ENCODE peak calls at places on chromosomes 3 and 15, in six cellular contexts. C, A, Y, K, O and G are unnamed samples. For H3K9me3, the result is how much of the 10 kb centered on the place peaks cover.

GRCh38 chr15:81752149-81752942 is 293.5 kb downstream of the MEX3B start:
- DNase-seq in C (no peak), A (peak), Y (peak), K (peak), O (peak), G (peak)

GRCh38 chr3:139689122-139689521 is 11.3 kb upstream of the NMNAT3 start:
- DNase-seq in C (no peak), A (no peak), Y (no peak), K (no peak), O (no peak), G (no peak)

GRCh38 chr3:169133178-169134161 is 530.0 kb downstream of the MECOM start:
- DNase-seq in C (no peak), A (no peak), Y (no peak), K (no peak), O (no peak), G (no peak)

GRCh38 chr3:12679468-12679867 is 15.6 kb upstream of the RAF1 start:
- DNase-seq in C (no peak), A (no peak), Y (no peak), K (no peak), O (peak), G (peak)

GRCh38 chr15:98855067-98855814 is 152.4 kb downstream of the PGPEP1L start:
- DNase-seq in C (no peak), A (no peak), Y (no peak), K (no peak), O (no peak), G (no peak)

GRCh38 chr3:120855665-120856437 is 52.2 kb upstream of the STXBP5L start:
- DNase-seq in C (no peak), A (peak), Y (peak), K (no peak), O (no peak), G (peak)

GRCh38 chr15:40192942-40193341 is 32.1 kb downstream of the BUB1B start:
- DNase-seq in C (no peak), A (no peak), Y (no peak), K (no peak), O (no peak), G (no peak)

GRCh38 chr15:69604050-69604378 is 151.4 kb downstream of the RPLP1 start:
- DNase-seq in C (no peak), A (no peak), Y (no peak), K (no peak), O (no peak), G (no peak)

GRCh38 chr3:105022813-105023212 is 343.9 kb upstream of the ALCAM start:
- DNase-seq in C (no peak), A (no peak), Y (no peak), K (no peak), O (no peak), G (no peak)

GRCh38 chr15:56964182-56964581 is 45.7 kb downstream of the TCF12 start:
- DNase-seq in C (no peak), A (no peak), Y (no peak), K (no peak), O (no peak), G (no peak)

GRCh38 chr3:158785972-158786371 is 15.9 kb upstream of the MFSD1 start:
- DNase-seq in C (no peak), A (no peak), Y (no peak), K (no peak), O (no peak), G (no peak)

GRCh38 chr15:101064795-101065569 is 145.8 kb downstream of the LRRK1 start:
- DNase-seq in C (peak), A (peak), Y (no peak), K (no peak), O (no peak), G (no peak)

GRCh38 chr3:181683563-181683962 is 28.2 kb upstream of the SOX2 start:
- DNase-seq in C (no peak), A (no peak), Y (no peak), K (no peak), O (no peak), G (no peak)

GRCh38 chr3:181040030-181040429 is 50.5 kb upstream of the DNAJC19 start:
- DNase-seq in C (no peak), A (no peak), Y (no peak), K (no peak), O (no peak), G (no peak)

GRCh38 chr3:65521032-65521431 is 517.7 kb downstream of the MAGI1 start:
- DNase-seq in C (no peak), A (no peak), Y (no peak), K (no peak), O (no peak), G (no peak)

GRCh38 chr3:58751235-58751634 is 84.7 kb upstream of the FAM3D start:
- DNase-seq in C (no peak), A (no peak), Y (no peak), K (no peak), O (no peak), G (no peak)

GRCh38 chr3:108190346-108190745 is 31.9 kb downstream of the IFT57 start:
- DNase-seq in C (no peak), A (no peak), Y (no peak), K (no peak), O (no peak), G (no peak)

GRCh38 chr3:27960133-27960532 is 238.0 kb upstream of the EOMES start:
- DNase-seq in C (no peak), A (no peak), Y (no peak), K (no peak), O (no peak), G (no peak)

GRCh38 chr3:160402249-160403027 is 3.0 kb downstream of the SMC4 start:
- DNase-seq in C (no peak), A (no peak), Y (no peak), K (no peak), O (no peak), G (no peak)

GRCh38 chr3:157335677-157336076 is 101.0 kb upstream of the PTX3 start:
- DNase-seq in C (no peak), A (no peak), Y (no peak), K (no peak), O (no peak), G (no peak)

GRCh38 chr15:40844543-40844981 is 714 bp downstream of the SPINT1 start:
- DNase-seq in C (peak), A (no peak), Y (no peak), K (no peak), O (no peak), G (peak)

GRCh38 chr3:19216669-19217337 is 68.5 kb downstream of the KCNH8 start:
- DNase-seq in C (no peak), A (no peak), Y (peak), K (peak), O (peak), G (peak)

GRCh38 chr3:123621510-123622189 is 36.8 kb upstream of the HACD2 start:
- DNase-seq in C (no peak), A (no peak), Y (no peak), K (no peak), O (no peak), G (no peak)

GRCh38 chr3:127137113-127137512 is 55.8 kb upstream of the PRR23E start:
- DNase-seq in C (no peak), A (no peak), Y (no peak), K (no peak), O (no peak), G (peak)

GRCh38 chr3:106913111-106913698 is 464.0 kb upstream of the CCDC54 start:
- DNase-seq in C (no peak), A (no peak), Y (no peak), K (no peak), O (no peak), G (no peak)

GRCh38 chr3:193132247-193132646 is 108.8 kb upstream of the PLAAT1 start:
- DNase-seq in C (no peak), A (no peak), Y (no peak), K (no peak), O (no peak), G (no peak)

GRCh38 chr3:169104541-169104940 is 559.0 kb downstream of the MECOM start:
- DNase-seq in C (no peak), A (no peak), Y (no peak), K (no peak), O (no peak), G (no peak)

GRCh38 chr3:96813134-96813819 is 1.1 kb upstream of the EPHA6 start:
- DNase-seq in C (peak), A (peak), Y (peak), K (peak), O (peak), G (peak)

GRCh38 chr3:187072582-187072981 is 66.7 kb downstream of the RPL39L start:
- DNase-seq in C (no peak), A (no peak), Y (no peak), K (no peak), O (no peak), G (no peak)
- TF ChIP-seq POLR2A in C (no peak), A (no peak), Y (no peak), K (no peak), O (no peak), G (no peak)

GRCh38 chr15:71252036-71252898 is 137.0 kb downstream of the THSD4 start:
- DNase-seq in C (no peak), A (no peak), Y (peak), K (no peak), O (no peak), G (peak)
- H3K27ac ChIP-seq in C (peak), A (peak), Y (peak), K (peak), O (no peak), G (peak)

GRCh38 chr15:25422021-25422420 is 16.8 kb downstream of the UBE3A start:
- DNase-seq in C (no peak), A (no peak), Y (no peak), K (no peak), O (no peak), G (no peak)
- H3K9me3 ChIP-seq in C (under half), A (under half), Y (under half), K (under half), O (under half), G (under half)

DNA sequence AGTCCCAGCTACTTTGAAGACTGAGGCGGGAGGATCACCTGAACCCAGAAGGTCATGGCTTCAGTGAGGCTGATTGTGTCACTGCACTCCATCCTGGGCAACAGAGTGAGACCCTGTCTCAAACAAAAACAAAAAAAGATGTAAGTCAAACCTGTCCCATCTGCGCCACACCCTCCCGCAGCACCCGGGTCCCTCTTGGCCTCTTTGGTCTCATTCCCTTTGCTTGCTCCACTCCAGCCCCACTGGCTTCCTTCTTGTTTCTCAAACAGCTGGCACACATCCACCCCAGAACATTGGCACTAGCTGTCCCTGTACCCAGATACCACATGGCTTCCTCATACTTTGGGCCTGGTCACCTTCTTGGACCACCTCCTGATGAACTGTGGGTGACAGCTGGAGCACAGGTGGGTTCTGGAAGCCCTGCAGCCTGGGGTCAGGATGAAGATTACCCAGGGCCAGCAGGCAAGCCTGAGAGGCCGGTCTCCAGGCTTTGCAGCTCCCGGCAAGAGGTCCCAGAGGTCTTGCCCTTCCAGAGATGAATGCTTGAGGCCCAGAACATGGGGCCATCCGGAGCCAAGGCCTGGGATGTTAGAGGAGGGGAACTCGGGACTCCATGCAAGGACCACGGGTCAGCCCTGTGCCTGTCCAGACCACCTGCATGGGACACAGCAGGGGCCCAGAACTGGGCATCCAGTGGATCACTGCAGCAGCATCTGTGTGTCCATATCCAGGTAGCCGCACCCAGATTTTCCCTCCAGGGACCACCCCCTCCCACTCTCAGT is 10.9 kb upstream of the GATA2 start:
- DNase-seq in C (peak), A (peak), Y (no peak), K (no peak), O (no peak), G (no peak)
- TF ChIP-seq POLR2A in C (no peak), A (no peak), Y (no peak), K (no peak), O (no peak), G (no peak)

GRCh38 chr3:132421832-132422231 is 4.5 kb downstream of the DNAJC13 start:
- DNase-seq in C (no peak), A (no peak), Y (no peak), K (no peak), O (no peak), G (no peak)
- H3K27ac ChIP-seq in C (no peak), A (no peak), Y (no peak), K (no peak), O (no peak), G (no peak)

GRCh38 chr15:97490429-97490828 is 470.1 kb upstream of the ARRDC4 start:
- DNase-seq in C (no peak), A (no peak), Y (no peak), K (no peak), O (no peak), G (no peak)
- H3K9me3 ChIP-seq in C (under half), A (under half), Y (under half), K (under half), O (under half), G (under half)

GRCh38 chr3:131026321-131027151 is at the start of the genes ASTE1 and NEK11:
- DNase-seq in C (peak), A (peak), Y (peak), K (peak), O (peak), G (peak)
- TF ChIP-seq POLR2A in C (no peak), A (no peak), Y (peak), K (no peak), O (no peak), G (peak)

GRCh38 chr3:30617653-30618052 is 11.3 kb downstream of the TGFBR2 start:
- DNase-seq in C (no peak), A (no peak), Y (no peak), K (no peak), O (no peak), G (no peak)

GRCh38 chr3:30618508-30618907 is 12.1 kb downstream of the TGFBR2 start:
- DNase-seq in C (no peak), A (no peak), Y (no peak), K (no peak), O (no peak), G (no peak)

GRCh38 chr3:30620402-30621360 is 14.3 kb downstream of the TGFBR2 start:
- DNase-seq in C (no peak), A (no peak), Y (no peak), K (no peak), O (no peak), G (no peak)

GRCh38 chr3:30617069-30617468 is 10.7 kb downstream of the TGFBR2 start:
- DNase-seq in C (no peak), A (no peak), Y (no peak), K (no peak), O (no peak), G (no peak)

GRCh38 chr3:30619318-30619717 is 12.9 kb downstream of the TGFBR2 start:
- DNase-seq in C (no peak), A (no peak), Y (no peak), K (no peak), O (no peak), G (no peak)
- H3K27ac ChIP-seq in C (peak), A (peak), Y (peak), K (no peak), O (no peak), G (no peak)

DNA sequence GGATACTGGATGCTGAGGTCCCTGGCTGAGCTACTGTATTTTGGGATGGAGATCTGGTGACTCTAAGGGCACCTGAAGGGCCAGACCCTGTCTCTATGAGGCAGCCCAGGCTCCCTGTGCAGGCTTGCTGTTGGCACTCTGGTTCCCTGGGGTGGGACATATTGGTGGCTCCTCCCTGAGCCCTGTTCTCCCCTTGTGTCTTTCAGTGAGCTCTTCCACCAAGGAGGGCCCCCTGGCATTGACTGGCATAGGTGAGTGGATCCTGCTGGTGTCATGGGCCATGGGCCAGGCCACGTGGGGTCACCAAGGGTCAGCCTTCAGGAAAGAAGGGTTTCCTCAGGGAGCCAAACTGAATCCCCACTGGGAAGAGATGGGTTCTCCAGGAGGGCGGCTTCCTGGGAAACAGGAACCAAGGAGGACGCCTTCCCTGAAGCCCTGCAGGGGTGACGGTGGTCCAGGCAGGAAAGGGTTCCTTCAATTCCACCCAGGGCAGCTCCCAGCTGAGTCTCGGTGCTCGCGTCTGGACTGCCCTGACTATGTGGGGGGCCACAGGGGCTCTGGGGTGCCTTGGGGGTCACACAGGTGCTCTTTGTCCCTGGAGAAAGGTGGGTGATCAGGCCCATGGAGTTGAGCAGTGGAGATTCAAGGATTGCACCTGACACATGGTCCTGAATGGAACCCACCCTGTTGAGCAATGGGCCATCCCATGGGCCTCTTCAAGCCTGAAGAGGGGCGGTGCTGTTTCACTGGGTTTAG is 220.4 kb downstream of the SNRPN start:
- DNase-seq in C (peak), A (no peak), Y (peak), K (peak), O (no peak), G (peak)
- H3K9me3 ChIP-seq in C (half or more), A (under half), Y (under half), K (half or more), O (under half), G (under half)